ENCODE peak calls at places on chromosomes 16 and 17, in five cellular contexts. D, T, Z, Q and O are unnamed samples.

GRCh38 chr17:7851438-7852261 is 3.2 kb upstream of the TMEM88 start:
- DNase-seq in D (peak), T (peak), Z (peak), Q (peak), O (peak)

GRCh38 chr17:78510141-78510935 is 66.9 kb downstream of the DNAH17 start:
- DNase-seq in D (no peak), T (no peak), Z (no peak), Q (peak), O (peak)

GRCh38 chr17:46974086-46974485 is 5.0 kb downstream of the RPRML start:
- DNase-seq in D (no peak), T (no peak), Z (no peak), Q (no peak), O (peak)

GRCh38 chr16:89922477-89922883 is 662 bp upstream of the TUBB3 start:
- DNase-seq in D (peak), T (peak), Z (peak), Q (peak), O (peak)

GRCh38 chr17:73279704-73280103 is 18.0 kb upstream of the CPSF4L start:
- DNase-seq in D (no peak), T (no peak), Z (no peak), Q (no peak), O (no peak)

GRCh38 chr16:1871974-1872635 is at the start of gene MEIOB:
- DNase-seq in D (peak), T (peak), Z (no peak), Q (peak), O (peak)

GRCh38 chr17:73189417-73190099 is 3.3 kb upstream of the COG1 start:
- DNase-seq in D (peak), T (no peak), Z (peak), Q (peak), O (no peak)

GRCh38 chr16:89431616-89432015 is 58.7 kb downstream of the ANKRD11 start:
- DNase-seq in D (no peak), T (no peak), Z (no peak), Q (no peak), O (no peak)

GRCh38 chr17:58136669-58137279 is 11.4 kb upstream of the OR4D1 start:
- DNase-seq in D (no peak), T (no peak), Z (no peak), Q (no peak), O (no peak)

GRCh38 chr17:44359001-44359400 is 4.7 kb downstream of the FAM171A2 start:
- DNase-seq in D (no peak), T (no peak), Z (no peak), Q (no peak), O (no peak)

GRCh38 chr16:49644143-49644460 is 211.8 kb downstream of the ZNF423 start:
- DNase-seq in D (no peak), T (no peak), Z (no peak), Q (peak), O (no peak)

GRCh38 chr17:57478433-57478832 is 222.1 kb downstream of the MSI2 start:
- DNase-seq in D (no peak), T (no peak), Z (peak), Q (peak), O (no peak)

GRCh38 chr16:16018705-16019104 is 69.3 kb downstream of the ABCC1 start:
- DNase-seq in D (no peak), T (no peak), Z (peak), Q (peak), O (peak)

GRCh38 chr17:17959520-17960361 is 12.5 kb downstream of the TOM1L2 start:
- DNase-seq in D (peak), T (no peak), Z (peak), Q (peak), O (no peak)

GRCh38 chr16:73187163-73187562 is 139.2 kb upstream of the ZFHX3 start:
- DNase-seq in D (no peak), T (no peak), Z (no peak), Q (peak), O (no peak)

GRCh38 chr16:4660454-4661007 is 32.8 kb upstream of the NUDT16L1 start:
- DNase-seq in D (peak), T (no peak), Z (peak), Q (no peak), O (peak)

GRCh38 chr16:17386229-17386628 is 84.5 kb downstream of the XYLT1 start:
- DNase-seq in D (no peak), T (no peak), Z (no peak), Q (no peak), O (no peak)

GRCh38 chr17:47872019-47872650 is 21.2 kb upstream of the SP6 start:
- DNase-seq in D (no peak), T (no peak), Z (peak), Q (no peak), O (no peak)

GRCh38 chr17:57629470-57629869 is 115.6 kb downstream of the CCDC182 start:
- DNase-seq in D (no peak), T (no peak), Z (peak), Q (no peak), O (no peak)

GRCh38 chr16:13110124-13110796 is 208.9 kb downstream of the SHISA9 start:
- DNase-seq in D (peak), T (no peak), Z (peak), Q (peak), O (peak)

GRCh38 chr17:75428775-75429469 is 23.4 kb upstream of the GRB2 start:
- DNase-seq in D (peak), T (no peak), Z (peak), Q (peak), O (no peak)

GRCh38 chr16:68074850-68075249 is 10.3 kb upstream of the NFATC3 start:
- DNase-seq in D (no peak), T (no peak), Z (no peak), Q (no peak), O (no peak)

GRCh38 chr17:77434136-77435114 is 293.7 kb downstream of the SEC14L1 start:
- DNase-seq in D (no peak), T (no peak), Z (no peak), Q (no peak), O (no peak)

GRCh38 chr17:77432034-77432554 is 291.3 kb downstream of the SEC14L1 start:
- DNase-seq in D (no peak), T (no peak), Z (no peak), Q (no peak), O (no peak)

GRCh38 chr17:77429985-77430752 is 289.4 kb downstream of the SEC14L1 start:
- DNase-seq in D (peak), T (peak), Z (peak), Q (peak), O (peak)

GRCh38 chr17:77433385-77434135 is 292.8 kb downstream of the SEC14L1 start:
- DNase-seq in D (peak), T (no peak), Z (peak), Q (peak), O (peak)

GRCh38 chr17:77432791-77433190 is 292.0 kb downstream of the SEC14L1 start:
- DNase-seq in D (no peak), T (no peak), Z (no peak), Q (no peak), O (peak)
- H3K9ac ChIP-seq in D (no peak), T (peak), Z (peak), Q (peak), O (no peak)

DNA sequence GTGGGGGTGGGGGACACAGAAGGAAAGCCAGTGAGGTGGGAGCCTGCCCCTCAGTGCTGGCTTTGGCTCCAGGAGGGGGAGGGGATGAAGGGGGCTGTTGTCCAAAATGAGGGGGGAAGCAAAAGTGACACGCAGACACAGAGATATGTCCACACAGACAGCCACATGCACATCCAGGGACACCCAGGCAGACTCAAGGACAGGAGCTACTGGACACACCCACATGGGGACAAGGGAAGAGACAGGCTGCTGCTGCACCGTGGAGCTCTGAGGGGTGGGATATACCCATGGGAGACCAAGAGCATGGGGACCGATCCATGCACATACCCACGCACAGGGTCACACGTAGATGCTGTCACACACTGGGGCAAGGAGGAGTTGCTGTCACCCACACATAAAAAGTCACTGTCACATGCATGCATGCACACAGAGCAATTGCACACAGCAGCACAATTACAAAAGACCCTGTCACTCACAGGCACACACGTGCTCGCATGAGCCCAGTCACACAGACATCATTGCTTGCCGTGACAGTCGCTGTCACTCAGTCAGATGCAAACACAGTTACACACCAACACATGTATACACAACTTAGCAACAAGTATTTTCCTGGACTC is 1.3 kb downstream of the THRA start:
- DNase-seq in D (no peak), T (peak), Z (no peak), Q (no peak), O (no peak)
- H3K9ac ChIP-seq in D (peak), T (peak), Z (no peak), Q (peak), O (peak)

GRCh38 chr17:19978803-19979202 is 1.2 kb upstream of the AKAP10 start:
- DNase-seq in D (no peak), T (no peak), Z (no peak), Q (no peak), O (no peak)
- H3K9ac ChIP-seq in D (no peak), T (no peak), Z (no peak), Q (no peak), O (no peak)

GRCh38 chr16:63005356-63005755 is 969.1 kb upstream of the CDH8 start:
- DNase-seq in D (no peak), T (no peak), Z (no peak), Q (no peak), O (no peak)
- H3K9ac ChIP-seq in D (no peak), T (no peak), Z (no peak), Q (no peak), O (no peak)

GRCh38 chr17:59827721-59828477 is 64.8 kb downstream of the TUBD1 start:
- DNase-seq in D (no peak), T (no peak), Z (peak), Q (peak), O (no peak)
- H3K9ac ChIP-seq in D (peak), T (no peak), Z (no peak), Q (peak), O (no peak)

GRCh38 chr16:53744449-53744848 is 40.5 kb downstream of the FTO start:
- DNase-seq in D (no peak), T (no peak), Z (no peak), Q (no peak), O (no peak)
- H3K9ac ChIP-seq in D (peak), T (no peak), Z (no peak), Q (no peak), O (no peak)

GRCh38 chr16:27692576-27692975 is 142.6 kb downstream of the KATNIP start:
- DNase-seq in D (no peak), T (no peak), Z (no peak), Q (no peak), O (peak)
- H3K9ac ChIP-seq in D (no peak), T (no peak), Z (no peak), Q (no peak), O (no peak)

DNA sequence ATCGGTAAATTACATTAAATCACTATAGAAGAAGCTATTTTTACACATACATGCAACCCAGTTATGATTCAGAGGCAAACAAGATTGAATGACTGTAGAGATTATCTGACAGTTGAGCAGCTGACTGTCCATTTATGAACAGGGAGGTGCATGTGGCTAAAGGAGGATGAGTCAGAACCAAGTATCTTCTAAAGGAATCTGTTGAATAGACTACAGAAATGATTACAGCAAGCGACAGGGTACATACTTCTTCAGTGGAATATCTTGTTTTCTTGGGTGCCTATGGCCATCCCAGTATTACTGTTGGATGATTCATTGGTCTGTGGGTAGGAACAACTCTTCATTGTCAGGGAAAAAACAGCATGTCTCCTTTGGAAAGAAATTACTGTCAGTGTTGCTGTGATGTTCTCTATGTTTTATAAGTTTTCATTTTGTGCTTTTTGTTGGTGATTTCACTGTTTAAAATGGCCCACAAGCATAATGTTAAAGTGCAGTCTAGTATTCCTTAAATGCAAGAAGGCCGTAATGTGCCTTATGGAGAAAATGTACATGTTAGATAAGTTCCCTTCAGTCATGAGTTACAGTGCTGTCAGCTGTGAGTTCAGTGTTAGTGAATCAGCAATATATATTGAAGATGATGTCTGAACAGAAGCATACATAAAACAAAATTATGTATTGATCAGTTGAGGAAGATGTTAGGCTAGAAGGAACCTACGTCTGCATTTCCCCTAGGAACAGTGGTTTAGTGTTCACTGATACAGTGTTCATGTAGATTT is 27.0 kb downstream of the CBFB start:
- DNase-seq in D (peak), T (no peak), Z (peak), Q (peak), O (no peak)
- H3K9ac ChIP-seq in D (peak), T (no peak), Z (no peak), Q (peak), O (no peak)